ENCODE peak calls at places on chromosomes 2 and 18, in six cellular contexts. O is GM23338, M is neural progenitor cell, Z is cardiac fibroblast, C is astrocyte, F is cardiac muscle cell. K is an unnamed sample.
A peak's percentile ranks its signal among the peaks of the same experiment; 100 is the strongest.

GRCh38 chr18:12335503-12335902 is 27.5 kb downstream of the TUBB6 start:
- DNase-seq in M (no peak), O (no peak), C (no peak), Z (no peak), F (no peak), K (no peak)

GRCh38 chr2:98573426-98573825 is 34.9 kb downstream of the COA5 start:
- DNase-seq in Z (no peak), F (no peak), C (no peak), M (no peak), O (no peak), K (no peak)

GRCh38 chr2:138421315-138421970 is 80.1 kb upstream of the SPOPL start:
- DNase-seq in C (peak; percentile 44), Z (peak; percentile 70), F (peak; percentile 7), O (no peak), M (no peak), K (no peak)

GRCh38 chr18:3815991-3816390 is 366.0 kb downstream of the TGIF1 start:
- DNase-seq in C (no peak), Z (no peak), O (no peak), M (no peak), F (no peak), K (no peak)

GRCh38 chr2:109419960-109420370 is 193.8 kb downstream of the SEPTIN10 start:
- DNase-seq in F (no peak), M (no peak), O (no peak), C (peak; percentile 42), Z (peak; percentile 11), K (no peak)

GRCh38 chr18:76875390-76876330 is 53.3 kb downstream of the ZNF236 start:
- DNase-seq in M (peak; percentile 73), Z (peak; percentile 57), F (peak; percentile 55), C (no peak), O (peak; percentile 86), K (peak; percentile 59)

GRCh38 chr2:66437601-66438497 is 2.9 kb downstream of the MEIS1 start:
- DNase-seq in C (no peak), F (peak; percentile 41), M (peak; percentile 77), O (peak; percentile 42), Z (peak; percentile 68), K (no peak)

GRCh38 chr2:152718909-152719645 is 657 bp downstream of the ARL6IP6 start:
- DNase-seq in C (peak; percentile 14), Z (peak; percentile 49), O (peak; percentile 79), F (peak; percentile 22), M (peak; percentile 80), K (peak; percentile 46)

GRCh38 chr2:219526320-219527075 is 12.2 kb downstream of the ASIC4 start:
- DNase-seq in M (peak; percentile 28), Z (no peak), C (no peak), F (no peak), O (no peak), K (no peak)

GRCh38 chr2:209772316-209772715 is 684 bp downstream of the UNC80 start:
- DNase-seq in M (no peak), O (peak; percentile 18), C (no peak), F (no peak), Z (no peak), K (no peak)

GRCh38 chr2:96107883-96108551 is 8.4 kb downstream of the ADRA2B start:
- DNase-seq in Z (no peak), F (no peak), C (no peak), M (peak; percentile 44), O (peak; percentile 49), K (no peak)

GRCh38 chr2:218513676-218514075 is 54.5 kb downstream of the USP37 start:
- DNase-seq in O (no peak), M (no peak), F (no peak), C (no peak), Z (no peak), K (no peak)

GRCh38 chr2:218518876-218519275 is 49.3 kb downstream of the USP37 start:
- DNase-seq in O (no peak), C (no peak), F (no peak), Z (no peak), M (no peak), K (no peak)

GRCh38 chr2:218517434-218518206 is 50.5 kb downstream of the USP37 start:
- DNase-seq in O (no peak), M (no peak), C (no peak), F (peak; percentile 32), Z (peak; percentile 34), K (no peak)

DNA sequence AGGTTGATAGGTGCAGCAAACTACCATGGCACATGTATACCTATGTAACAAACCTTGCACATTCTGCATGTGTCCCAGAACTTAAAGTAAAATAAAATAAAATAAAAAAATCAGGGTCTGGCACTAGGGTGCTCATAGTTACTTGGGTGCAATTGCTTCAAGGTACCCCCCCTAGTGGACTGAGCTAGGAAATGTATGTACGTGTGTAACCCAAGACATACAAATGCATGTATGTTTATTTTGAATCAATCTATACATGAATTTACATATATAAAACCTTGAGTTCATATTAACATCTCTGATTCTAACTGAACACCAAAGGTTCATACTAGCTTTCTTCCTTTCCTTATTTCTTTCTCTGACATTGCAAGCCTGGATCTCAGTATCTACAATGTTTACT is 51.5 kb downstream of the USP37 start:
- DNase-seq in C (no peak), F (peak; percentile 28), O (peak; percentile 61), M (peak; percentile 16), Z (peak; percentile 40), K (no peak)
- TF ChIP-seq CTCF in C (peak; percentile 31), F (peak; percentile 43), O (peak; percentile 58), M (peak; percentile 44), Z (peak; percentile 45), K (peak; percentile 41)

DNA sequence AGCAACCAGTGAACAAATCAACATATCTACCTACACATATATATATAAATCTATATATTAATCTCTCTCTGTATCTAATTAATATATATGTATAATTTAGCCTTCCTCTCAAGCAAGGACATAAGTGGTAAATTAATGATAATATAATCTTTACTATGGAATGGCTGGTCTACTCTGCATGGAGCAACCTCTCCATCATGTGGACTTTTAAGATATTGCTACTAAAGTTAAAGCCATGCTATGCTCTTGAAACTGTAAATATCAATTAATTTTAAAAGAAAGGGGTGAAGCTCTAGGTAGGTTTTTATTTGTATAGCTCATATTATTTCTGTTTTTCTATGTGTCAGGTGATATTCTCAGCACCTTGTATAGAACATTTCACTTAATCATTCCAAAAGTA is 147.0 kb downstream of the PPP1R1C start:
- DNase-seq in O (no peak), F (no peak), M (no peak), Z (peak; percentile 37), C (no peak), K (no peak)
- TF ChIP-seq CTCF in O (no peak), F (no peak), M (peak; percentile 30), Z (peak; percentile 28), C (peak; percentile 31), K (peak; percentile 50)

DNA sequence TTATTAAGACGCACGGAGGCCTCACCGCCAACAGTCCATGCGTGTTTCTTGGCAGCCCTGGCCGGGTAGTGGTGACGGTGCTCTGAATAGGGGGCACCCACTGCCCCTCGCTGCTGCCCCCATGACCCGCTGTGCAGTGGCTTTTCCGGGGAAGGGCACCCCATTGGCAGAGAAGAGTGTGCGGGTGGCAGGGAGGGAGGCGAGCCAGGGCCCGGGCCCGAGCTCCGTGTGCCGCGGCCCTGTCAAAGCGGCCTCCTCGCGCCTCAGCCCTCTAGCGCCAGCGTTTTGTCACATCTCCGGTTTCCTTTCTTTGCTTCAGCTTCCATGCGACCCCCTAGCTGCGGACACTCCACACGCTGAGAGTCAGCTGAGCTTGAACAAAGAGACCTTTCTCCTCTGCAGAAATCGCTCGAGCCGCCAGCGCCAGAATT is 473.6 kb upstream of the SALL3 start:
- DNase-seq in Z (no peak), O (peak; percentile 36), M (peak; percentile 91), C (no peak), F (no peak), K (peak; percentile 70)
- TF ChIP-seq CTCF in Z (no peak), O (no peak), M (peak; percentile 49), C (no peak), F (no peak), K (no peak)

DNA sequence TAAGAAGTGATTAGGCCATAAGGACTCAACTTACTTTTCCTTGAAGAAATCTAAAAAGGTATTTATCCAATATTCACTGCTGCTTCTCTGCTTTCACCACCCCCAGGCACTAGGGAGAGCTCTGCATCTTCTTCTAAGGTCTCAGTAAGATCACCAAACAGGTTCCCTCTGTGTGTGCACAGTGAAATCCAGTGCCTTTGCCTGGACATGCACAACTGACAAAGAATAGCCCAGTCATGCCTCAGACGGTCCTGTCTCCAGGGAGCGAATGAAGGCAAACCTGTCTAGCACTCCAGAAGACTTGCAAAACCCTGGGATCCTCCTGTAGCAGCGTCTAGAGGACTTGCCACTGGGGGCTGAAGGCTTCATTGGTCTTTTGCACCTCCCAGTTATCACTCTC is 344.5 kb upstream of the LRATD1 start:
- DNase-seq in C (no peak), F (no peak), M (no peak), Z (no peak), O (no peak), K (no peak)
- TF ChIP-seq CTCF in C (no peak), F (no peak), M (no peak), Z (no peak), O (no peak), K (no peak)

GRCh38 chr2:23803275-23803964 is 123.5 kb downstream of the ATAD2B start:
- DNase-seq in C (peak; percentile 70), M (no peak), O (no peak), F (peak; percentile 66), Z (peak; percentile 79), K (no peak)
- TF ChIP-seq CTCF in C (no peak), M (no peak), O (no peak), F (no peak), Z (no peak), K (no peak)